ENCODE peak calls at places on chromosomes 2 and 18, in seven cellular contexts. I is lower lobe of right lung, X is fibroblast of mammary gland, S is progenitor cell of endocrine pancreas, Y is brain microvascular endothelial cell, W is MCF 10A, C is GM13976. L is an unnamed sample.
A peak's percentile ranks its signal among the peaks of the same experiment; 100 is the strongest.

GRCh38 chr2:9287400-9288059 is 80.9 kb downstream of the ASAP2 start:
- DNase-seq in S (no peak), W (peak; percentile 97), I (no peak), X (peak; percentile 99), C (no peak), Y (peak; percentile 98), L (no peak)

GRCh38 chr2:31524592-31524991 is 56.1 kb downstream of the SRD5A2 start:
- DNase-seq in X (no peak), C (no peak), Y (no peak), S (no peak), I (no peak), W (no peak), L (no peak)

GRCh38 chr2:68577183-68577582 is 66.2 kb upstream of the PROKR1 start:
- DNase-seq in W (no peak), C (no peak), I (no peak), S (no peak), Y (no peak), X (no peak), L (no peak)

GRCh38 chr2:45483997-45484396 is 127.1 kb downstream of the SRBD1 start:
- DNase-seq in X (peak; percentile 71), C (no peak), Y (no peak), W (peak; percentile 13), S (no peak), I (no peak), L (no peak)

GRCh38 chr2:63163231-63163845 is 112.7 kb downstream of the OTX1 start:
- DNase-seq in X (no peak), W (no peak), Y (no peak), S (no peak), C (no peak), I (no peak), L (no peak)

GRCh38 chr2:103008586-103008985 is 246.8 kb downstream of the TMEM182 start:
- DNase-seq in S (no peak), Y (no peak), W (no peak), I (no peak), C (no peak), X (no peak), L (no peak)

GRCh38 chr2:230594286-230594840 is 118.3 kb upstream of the CAB39 start:
- DNase-seq in W (no peak), X (no peak), S (no peak), I (no peak), Y (no peak), C (no peak), L (no peak)

GRCh38 chr2:65834657-65835056 is 402.3 kb upstream of the SPRED2 start:
- DNase-seq in S (no peak), Y (no peak), I (no peak), X (no peak), C (no peak), W (no peak), L (no peak)

GRCh38 chr2:108139521-108139920 is 100.2 kb upstream of the SULT1C3 start:
- DNase-seq in C (peak; percentile 6), I (no peak), Y (no peak), S (no peak), X (peak; percentile 28), W (peak; percentile 67), L (no peak)

GRCh38 chr2:72131371-72131891 is 16.2 kb downstream of the CYP26B1 start:
- DNase-seq in W (no peak), I (no peak), Y (no peak), S (no peak), X (no peak), C (no peak), L (peak; percentile 37)

GRCh38 chr2:56648802-56649201 is 465.0 kb downstream of the CCDC85A start:
- DNase-seq in S (no peak), Y (no peak), C (no peak), I (no peak), X (no peak), W (no peak), L (no peak)

GRCh38 chr2:230346921-230347533 is 20.0 kb downstream of the SP140L start:
- DNase-seq in W (no peak), X (peak; percentile 38), C (no peak), I (no peak), S (no peak), Y (peak; percentile 52), L (no peak)

GRCh38 chr2:201964631-201965206 is 68.9 kb upstream of the FZD7 start:
- DNase-seq in I (peak; percentile 13), C (no peak), S (no peak), Y (no peak), W (no peak), X (no peak), L (no peak)

GRCh38 chr2:137096693-137097092 is 331.3 kb downstream of the THSD7B start:
- DNase-seq in C (no peak), X (no peak), S (no peak), I (no peak), W (peak; percentile 12), Y (no peak), L (no peak)
- TF ChIP-seq CTCF in C (no peak), X (no peak), S (peak; percentile 39), I (no peak), W (no peak), Y (peak; percentile 43), L (no peak)

GRCh38 chr2:51790854-51791253 is 758.9 kb upstream of the NRXN1 start:
- DNase-seq in W (no peak), C (no peak), X (no peak), I (no peak), Y (no peak), S (no peak), L (no peak)

GRCh38 chr2:51789908-51790307 is 758.0 kb upstream of the NRXN1 start:
- DNase-seq in S (no peak), Y (no peak), I (no peak), C (no peak), X (peak; percentile 35), W (no peak), L (no peak)

GRCh38 chr2:51795248-51795888 is 763.4 kb upstream of the NRXN1 start:
- DNase-seq in I (no peak), C (no peak), X (no peak), Y (no peak), W (peak; percentile 34), S (no peak), L (no peak)
- TF ChIP-seq CTCF in I (no peak), C (peak; percentile 29), X (peak; percentile 9), Y (peak; percentile 54), W (no peak), S (peak; percentile 55), L (no peak)

DNA sequence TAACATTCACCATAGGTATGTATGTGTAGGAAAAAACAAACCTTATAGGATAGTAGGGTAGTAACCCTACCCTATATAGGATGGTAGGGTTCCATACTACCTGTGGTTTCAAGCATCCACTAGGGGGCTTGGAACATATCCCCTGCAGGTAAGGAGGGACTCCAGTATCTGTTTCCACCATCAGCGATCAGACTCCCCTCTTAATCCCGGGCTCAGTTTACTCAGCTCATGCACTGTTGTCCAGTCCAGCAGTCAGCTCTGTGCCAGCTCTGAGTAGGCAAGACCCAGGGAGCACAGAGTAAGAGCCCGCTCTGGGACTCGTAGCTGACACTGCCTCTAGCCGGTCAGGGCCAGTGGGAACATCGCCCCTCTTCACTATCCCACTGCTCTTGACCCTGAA is 61.7 kb downstream of the MEX3C start:
- DNase-seq in X (no peak), I (no peak), C (no peak), W (peak; percentile 48), S (no peak), Y (no peak), L (no peak)
- TF ChIP-seq CTCF in X (no peak), I (peak; percentile 17), C (no peak), W (no peak), S (peak; percentile 55), Y (peak; percentile 45), L (no peak)

GRCh38 chr2:212919238-212919637 is 232.2 kb downstream of the IKZF2 start:
- DNase-seq in X (no peak), S (no peak), I (no peak), W (no peak), C (no peak), Y (no peak), L (no peak)
- TF ChIP-seq CTCF in X (no peak), S (no peak), I (no peak), W (no peak), C (no peak), Y (no peak), L (no peak)

GRCh38 chr2:84429328-84429727 is 29.8 kb downstream of the SUCLG1 start:
- DNase-seq in W (no peak), C (no peak), S (no peak), I (no peak), Y (no peak), X (no peak), L (no peak)

GRCh38 chr2:84421791-84422190 is 37.3 kb downstream of the SUCLG1 start:
- DNase-seq in W (no peak), S (no peak), Y (no peak), X (no peak), I (no peak), C (no peak), L (no peak)

GRCh38 chr2:84427235-84428138 is 31.6 kb downstream of the SUCLG1 start:
- DNase-seq in S (no peak), Y (no peak), W (peak; percentile 40), X (peak; percentile 45), I (no peak), C (no peak), L (no peak)

GRCh38 chr2:84421197-84421596 is 37.9 kb downstream of the SUCLG1 start:
- DNase-seq in X (no peak), W (no peak), Y (no peak), S (no peak), I (no peak), C (no peak), L (no peak)

GRCh38 chr2:84424152-84424551 is 34.9 kb downstream of the SUCLG1 start:
- DNase-seq in I (no peak), C (peak; percentile 26), W (peak; percentile 26), X (peak; percentile 32), S (no peak), Y (no peak), L (no peak)
- TF ChIP-seq CTCF in I (peak; percentile 37), C (no peak), W (peak; percentile 63), X (peak; percentile 48), S (peak; percentile 67), Y (peak; percentile 36), L (peak; percentile 43)

GRCh38 chr18:12842459-12843380 is 41.3 kb downstream of the PTPN2 start:
- DNase-seq in S (no peak), I (no peak), C (no peak), Y (no peak), W (no peak), X (no peak), L (no peak)
- TF ChIP-seq CTCF in S (no peak), I (no peak), C (no peak), Y (no peak), W (no peak), X (no peak), L (no peak)

GRCh38 chr2:228987441-228988155 is 283.5 kb downstream of the PID1 start:
- DNase-seq in Y (no peak), C (no peak), S (no peak), X (no peak), I (no peak), W (no peak), L (no peak)

GRCh38 chr2:228986961-228987360 is 284.1 kb downstream of the PID1 start:
- DNase-seq in C (no peak), Y (no peak), S (no peak), I (no peak), W (no peak), X (no peak), L (no peak)

GRCh38 chr2:228983700-228984099 is 287.4 kb downstream of the PID1 start:
- DNase-seq in X (no peak), Y (no peak), C (no peak), W (no peak), I (no peak), S (no peak), L (no peak)
- TF ChIP-seq CTCF in X (no peak), Y (no peak), C (no peak), W (no peak), I (no peak), S (no peak), L (no peak)

GRCh38 chr18:57715671-57716070 is 87.4 kb downstream of the ATP8B1 start:
- DNase-seq in S (no peak), W (no peak), I (no peak), C (no peak), X (no peak), Y (no peak), L (no peak)
- TF ChIP-seq CTCF in S (no peak), W (no peak), I (no peak), C (no peak), X (no peak), Y (no peak), L (no peak)